ENCODE peak calls at places on chromosomes 2 and 18, in four cellular contexts. C is CMK, Z is M059J, K is H9. V is an unnamed sample.

GRCh38 chr18:10252494-10252893 is 201.9 kb upstream of the APCDD1 start:
- DNase-seq in C (no peak), Z (no peak), K (no peak), V (no peak)

GRCh38 chr18:59718108-59719057 is 21.2 kb upstream of the CCBE1 start:
- DNase-seq in C (no peak), Z (peak), K (no peak), V (no peak)

GRCh38 chr18:27585602-27586173 is 400.6 kb upstream of the CHST9 start:
- DNase-seq in C (no peak), Z (no peak), K (no peak), V (no peak)

GRCh38 chr18:45291616-45292612 is 323.4 kb upstream of the SLC14A2 start:
- DNase-seq in C (no peak), Z (peak), K (no peak), V (no peak)

GRCh38 chr2:5409925-5410360 is 282.2 kb upstream of the SOX11 start:
- DNase-seq in C (no peak), Z (no peak), K (no peak), V (no peak)

GRCh38 chr18:39491408-39491807 is 1925.8 kb upstream of the CELF4 start:
- DNase-seq in C (no peak), Z (no peak), K (no peak), V (no peak)

GRCh38 chr18:64974378-64975125 is 776.3 kb upstream of the CDH7 start:
- DNase-seq in C (no peak), Z (no peak), K (no peak), V (no peak)

GRCh38 chr2:168246483-168247340 is 683 bp downstream of the STK39 start:
- DNase-seq in C (peak), Z (peak), K (peak), V (peak)

GRCh38 chr2:135798762-135799161 is 38.2 kb downstream of the LCT start:
- DNase-seq in C (no peak), Z (no peak), K (no peak), V (no peak)

GRCh38 chr2:216584112-216584511 is 49.1 kb upstream of the IGFBP2 start:
- DNase-seq in C (no peak), Z (no peak), K (no peak), V (no peak)

GRCh38 chr2:588041-588645 is 89.1 kb downstream of the TMEM18 start:
- DNase-seq in C (no peak), Z (no peak), K (peak), V (no peak)

GRCh38 chr2:159755788-159756187 is 42.2 kb downstream of the CD302 start:
- DNase-seq in C (no peak), Z (peak), K (no peak), V (no peak)

V was measured in central memory CD8-positive, alpha-beta T cell.